ENCODE peak calls at places on chromosomes 3 and 15, in nine cellular contexts. S, F, R, N, C, L, K, Q and U are unnamed samples.
A peak's percentile ranks its signal among the peaks of the same experiment; 100 is the strongest.

GRCh38 chr15:81311834-81312459 is 12.0 kb downstream of the STARD5 start:
- DNase-seq in S (no peak), F (no peak), R (no peak), N (no peak), C (peak; percentile 92), L (no peak), K (no peak), Q (no peak), U (no peak)

GRCh38 chr15:69478259-69478687 is 25.7 kb downstream of the RPLP1 start:
- DNase-seq in S (no peak), F (no peak), R (no peak), N (no peak), C (peak; percentile 81), L (no peak), K (peak; percentile 42), Q (peak; percentile 44), U (no peak)

GRCh38 chr3:37812497-37812896 is 49.2 kb upstream of the CTDSPL start:
- DNase-seq in S (no peak), F (peak; percentile 82), R (no peak), N (peak; percentile 69), C (no peak), L (no peak), K (no peak), Q (peak; percentile 29), U (no peak)

GRCh38 chr3:42071720-42072582 is 19.2 kb upstream of the TRAK1 start:
- DNase-seq in S (peak; percentile 67), F (no peak), R (no peak), N (peak; percentile 76), C (peak; percentile 92), L (peak; percentile 59), K (peak; percentile 79), Q (peak; percentile 75), U (peak; percentile 97)

GRCh38 chr3:189529889-189530288 is 101.3 kb upstream of the TP63 start:
- DNase-seq in S (no peak), F (no peak), R (no peak), N (no peak), C (no peak), L (no peak), K (no peak), Q (no peak), U (no peak)

GRCh38 chr15:98771444-98772059 is 123.2 kb downstream of the IGF1R start:
- DNase-seq in S (no peak), F (no peak), R (no peak), N (no peak), C (no peak), L (no peak), K (no peak), Q (no peak), U (no peak)

GRCh38 chr3:137172703-137173102 is 214.9 kb downstream of the IL20RB start:
- DNase-seq in S (no peak), F (no peak), R (no peak), N (no peak), C (no peak), L (no peak), K (no peak), Q (no peak), U (no peak)

GRCh38 chr3:53585042-53585441 is 90.6 kb downstream of the CACNA1D start:
- DNase-seq in S (no peak), F (no peak), R (no peak), N (no peak), C (no peak), L (no peak), K (no peak), Q (no peak), U (no peak)

GRCh38 chr3:81958967-81959625 is 197.7 kb upstream of the GBE1 start:
- DNase-seq in S (peak; percentile 39), F (no peak), R (peak; percentile 3), N (no peak), C (peak; percentile 2), L (no peak), K (no peak), Q (no peak), U (peak; percentile 36)

GRCh38 chr3:127588675-127589577 is 1.6 kb downstream of the TPRA1 start:
- DNase-seq in S (peak; percentile 47), F (no peak), R (no peak), N (no peak), C (peak; percentile 80), L (no peak), K (no peak), Q (no peak), U (no peak)

GRCh38 chr15:26119322-26119721 is 256.2 kb upstream of the ATP10A start:
- DNase-seq in S (no peak), F (no peak), R (no peak), N (no peak), C (no peak), L (no peak), K (no peak), Q (no peak), U (no peak)

GRCh38 chr3:141372656-141373055 is 4.4 kb downstream of the ZBTB38 start:
- DNase-seq in S (no peak), F (no peak), R (no peak), N (no peak), C (no peak), L (no peak), K (no peak), Q (no peak), U (no peak)

GRCh38 chr3:71206305-71206704 is 377.2 kb downstream of the FOXP1 start:
- DNase-seq in S (no peak), F (no peak), R (no peak), N (no peak), C (no peak), L (no peak), K (no peak), Q (no peak), U (no peak)

GRCh38 chr3:195443391-195443989 is 670 bp upstream of the ACAP2 start:
- DNase-seq in S (no peak), F (no peak), R (no peak), N (no peak), C (no peak), L (no peak), K (no peak), Q (no peak), U (no peak)

DNA sequence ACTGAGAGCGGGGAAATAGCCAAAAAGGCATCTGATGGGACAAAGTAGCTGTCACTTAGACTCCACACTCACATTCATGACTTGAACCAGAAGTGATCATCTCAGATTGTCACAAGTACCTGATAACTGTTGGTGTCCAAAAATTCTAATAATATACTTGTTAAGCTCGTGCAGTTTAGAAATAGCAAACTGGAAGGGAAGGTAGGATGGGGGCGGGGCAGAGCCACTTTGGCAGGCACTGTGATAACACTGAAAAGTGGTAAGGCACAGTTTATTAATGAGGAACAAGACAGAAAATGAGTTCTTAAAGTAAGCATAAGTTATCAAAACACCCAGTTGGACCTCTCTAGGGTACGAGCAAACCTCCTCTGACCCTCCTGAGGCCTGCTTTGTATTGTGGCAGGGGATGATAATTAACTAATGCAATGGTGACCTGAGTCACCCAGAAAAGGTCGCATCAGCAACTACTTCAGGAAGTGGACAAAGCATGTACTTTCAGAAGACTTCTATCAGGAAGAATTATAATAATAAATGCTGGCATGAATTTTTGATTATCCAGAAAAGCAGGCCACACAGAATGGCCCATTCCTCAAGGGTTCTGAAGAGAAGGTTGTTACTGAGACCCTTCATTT is 54.4 kb downstream of the ADCY5 start:
- DNase-seq in S (no peak), F (no peak), R (no peak), N (no peak), C (no peak), L (no peak), K (no peak), Q (no peak), U (no peak)
- TF ChIP-seq CTCF in S (no peak), F (no peak), R (no peak), N (no peak), C (no peak), L (no peak), K (no peak), Q (no peak), U (no peak)

DNA sequence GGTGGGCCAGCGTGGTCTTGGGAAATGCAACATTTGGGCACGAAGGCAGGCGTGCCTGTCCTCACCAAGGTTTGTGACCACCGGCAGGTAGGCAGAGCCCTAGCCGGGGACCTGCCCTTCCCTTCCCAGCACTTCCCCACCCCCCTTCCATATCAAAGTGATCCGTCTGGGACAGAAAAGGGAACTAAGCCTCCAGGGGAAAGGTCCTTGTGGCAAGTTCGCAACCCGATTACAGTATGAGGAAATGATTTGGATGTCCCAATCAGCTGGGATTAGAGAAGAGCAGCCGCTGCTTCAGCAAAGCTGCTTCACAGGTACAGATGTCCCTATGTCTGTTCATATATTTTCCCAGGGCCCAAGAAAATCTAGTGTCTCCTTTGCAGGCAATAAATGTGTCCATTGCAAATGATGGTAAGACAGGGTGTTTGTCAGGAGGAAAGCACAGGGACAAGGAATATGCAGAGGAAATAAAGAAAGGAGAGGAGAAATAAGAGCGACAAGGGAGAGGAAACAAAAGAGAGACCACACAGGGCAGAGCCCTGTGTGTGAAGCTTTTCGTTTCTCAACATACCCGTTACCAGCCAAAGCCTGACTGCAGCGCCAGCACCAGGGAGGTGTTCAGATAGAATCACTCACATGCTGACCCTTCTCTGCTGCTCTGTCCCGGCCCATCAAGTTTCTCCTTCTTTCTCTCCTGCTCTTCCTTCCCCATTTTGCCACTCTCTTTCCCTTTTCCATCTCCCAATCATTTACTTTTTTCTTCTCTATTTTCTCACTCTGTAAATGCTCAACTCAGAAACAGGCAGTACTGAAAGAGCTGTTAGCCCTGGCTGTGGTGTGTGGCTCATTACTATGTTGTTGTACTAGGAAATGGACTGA is 17.4 kb upstream of the SECISBP2L start:
- DNase-seq in S (no peak), F (no peak), R (no peak), N (no peak), C (peak; percentile 67), L (no peak), K (no peak), Q (no peak), U (no peak)
- H3K4me3 ChIP-seq in S (no peak overlapping the region), F (no peak overlapping the region), R (no peak overlapping the region), N (no peak overlapping the region), C (no peak overlapping the region), L (no peak overlapping the region), K (no peak overlapping the region), Q (no peak overlapping the region), U (no peak overlapping the region)

DNA sequence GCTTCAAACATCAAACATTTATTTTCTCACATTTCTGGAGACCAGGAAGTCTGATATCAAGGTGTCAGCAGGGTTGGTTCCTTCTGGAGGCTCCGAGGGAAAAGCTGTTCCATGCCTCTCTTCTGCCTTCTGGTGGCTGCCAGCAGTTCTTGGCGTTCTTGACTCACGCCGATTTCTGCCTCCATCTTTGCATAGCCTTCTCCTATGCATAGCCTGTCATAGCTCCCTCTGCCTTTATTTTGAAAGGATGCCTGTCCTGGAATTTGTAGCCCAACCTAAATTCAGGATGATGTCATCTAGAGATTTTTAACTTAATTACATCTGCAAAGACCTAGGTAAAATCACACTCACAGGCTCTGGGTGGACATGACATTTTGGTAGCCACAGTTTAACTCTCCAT is 70.4 kb downstream of the RGMA start:
- DNase-seq in S (no peak), F (no peak), R (no peak), N (no peak), C (no peak), L (no peak), K (no peak), Q (no peak), U (no peak)
- TF ChIP-seq CTCF in S (peak; percentile 36), F (no peak), R (no peak), N (no peak), C (no peak), L (no peak), K (no peak), Q (no peak), U (peak; percentile 24)

DNA sequence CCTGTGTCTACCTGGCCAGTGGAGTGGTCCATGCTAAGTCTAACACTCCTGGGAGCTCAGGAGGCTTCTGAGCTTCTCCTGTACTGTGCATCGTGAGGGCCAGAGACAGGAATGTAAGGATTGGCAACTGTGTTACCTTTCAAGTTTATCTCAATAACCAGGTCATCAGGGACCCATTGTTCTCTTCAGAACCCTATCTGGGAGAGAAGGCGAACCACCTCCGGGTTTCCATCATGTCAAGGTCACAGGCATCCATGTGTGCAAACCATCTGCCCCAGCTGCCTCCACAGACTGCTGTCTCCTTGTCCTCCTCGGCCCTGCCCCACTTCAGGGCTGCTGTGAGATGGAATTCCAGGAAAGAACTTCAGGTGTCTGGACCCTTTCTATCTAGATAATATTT is 5.9 kb downstream of the ANKRD63 start:
- DNase-seq in S (no peak), F (no peak), R (no peak), N (no peak), C (no peak), L (no peak), K (no peak), Q (no peak), U (no peak)
- H3K4me3 ChIP-seq in S (no peak overlapping the region), F (no peak overlapping the region), R (no peak overlapping the region), N (no peak overlapping the region), C (no peak overlapping the region), L (no peak overlapping the region), K (no peak overlapping the region), Q (no peak overlapping the region), U (no peak overlapping the region)